ENCODE peak calls at places on chromosomes 1 and 21, in four cellular contexts. C is heart right ventricle, D is lower lobe of right lung, M is HFF-Myc. V is an unnamed sample.

GRCh38 chr1:18954270-18955071 is 2.0 kb downstream of the IFFO2 start:
- DNase-seq in C (no peak), D (no peak), M (no peak), V (no peak)

GRCh38 chr1:60103186-60103585 is 29.6 kb upstream of the C1orf87 start:
- DNase-seq in C (no peak), D (no peak), M (peak; percentile 59), V (peak; percentile 52)

GRCh38 chr1:45802343-45803298 is 791 bp upstream of the MAST2 start:
- DNase-seq in C (peak; percentile 55), D (peak; percentile 79), M (peak; percentile 96), V (peak; percentile 95)

GRCh38 chr1:182495002-182495401 is 45.1 kb downstream of the RGSL1 start:
- DNase-seq in C (no peak), D (no peak), M (no peak), V (no peak)

GRCh38 chr1:161781995-161782394 is 15.9 kb downstream of the ATF6 start:
- DNase-seq in C (no peak), D (no peak), M (no peak), V (no peak)

GRCh38 chr1:167666416-167666815 is 36.4 kb downstream of the RCSD1 start:
- DNase-seq in C (no peak), D (no peak), M (no peak), V (no peak)

GRCh38 chr1:5938068-5938740 is 54.0 kb downstream of the NPHP4 start:
- DNase-seq in C (no peak), D (no peak), M (peak; percentile 14), V (peak; percentile 68)

GRCh38 chr1:20280906-20281305 is 9.8 kb upstream of the VWA5B1 start:
- DNase-seq in C (no peak), D (no peak), M (no peak), V (no peak)

GRCh38 chr1:110572751-110573150 is 33.4 kb downstream of the KCNA2 start:
- DNase-seq in C (no peak), D (no peak), M (no peak), V (no peak)

GRCh38 chr1:39671793-39672550 is at the start of gene NT5C1A:
- DNase-seq in C (peak; percentile 67), D (no peak), M (no peak), V (peak; percentile 43)

GRCh38 chr1:179968994-179969919 is 14.6 kb downstream of the CEP350 start:
- DNase-seq in C (no peak), D (no peak), M (no peak), V (no peak)

GRCh38 chr1:205147191-205147590 is 25.4 kb upstream of the RBBP5 start:
- DNase-seq in C (no peak), D (no peak), M (peak; percentile 25), V (no peak)

GRCh38 chr1:205141236-205142104 is 19.7 kb upstream of the RBBP5 start:
- DNase-seq in C (peak; percentile 31), D (peak; percentile 62), M (peak; percentile 81), V (peak; percentile 89)

GRCh38 chr1:205142105-205142475 is 20.3 kb upstream of the RBBP5 start:
- DNase-seq in C (no peak), D (no peak), M (no peak), V (no peak)

GRCh38 chr1:205144751-205145150 is 23.0 kb upstream of the RBBP5 start:
- DNase-seq in C (no peak), D (no peak), M (peak; percentile 26), V (no peak)

GRCh38 chr1:205144046-205144720 is 22.4 kb upstream of the RBBP5 start:
- DNase-seq in C (no peak), D (no peak), M (no peak), V (no peak)
- H3K4me3 ChIP-seq in C (no peak overlapping the region), D (no peak overlapping the region), M (no peak overlapping the region), V (no peak overlapping the region)

GRCh38 chr1:160129966-160130365 is 14.4 kb downstream of the ATP1A2 start:
- DNase-seq in C (no peak), D (no peak), M (no peak), V (no peak)
- H3K4me3 ChIP-seq in C (no peak overlapping the region), D (no peak overlapping the region), M (no peak overlapping the region), V (no peak overlapping the region)

GRCh38 chr1:3747903-3748302 is 4.3 kb upstream of the CCDC27 start:
- DNase-seq in C (no peak), D (no peak), M (no peak), V (no peak)
- H3K4me3 ChIP-seq in C (peak overlapping the region; percentile 93), D (peak overlapping the region; percentile 78), M (peak overlapping the region; percentile 68), V (no peak overlapping the region)

DNA sequence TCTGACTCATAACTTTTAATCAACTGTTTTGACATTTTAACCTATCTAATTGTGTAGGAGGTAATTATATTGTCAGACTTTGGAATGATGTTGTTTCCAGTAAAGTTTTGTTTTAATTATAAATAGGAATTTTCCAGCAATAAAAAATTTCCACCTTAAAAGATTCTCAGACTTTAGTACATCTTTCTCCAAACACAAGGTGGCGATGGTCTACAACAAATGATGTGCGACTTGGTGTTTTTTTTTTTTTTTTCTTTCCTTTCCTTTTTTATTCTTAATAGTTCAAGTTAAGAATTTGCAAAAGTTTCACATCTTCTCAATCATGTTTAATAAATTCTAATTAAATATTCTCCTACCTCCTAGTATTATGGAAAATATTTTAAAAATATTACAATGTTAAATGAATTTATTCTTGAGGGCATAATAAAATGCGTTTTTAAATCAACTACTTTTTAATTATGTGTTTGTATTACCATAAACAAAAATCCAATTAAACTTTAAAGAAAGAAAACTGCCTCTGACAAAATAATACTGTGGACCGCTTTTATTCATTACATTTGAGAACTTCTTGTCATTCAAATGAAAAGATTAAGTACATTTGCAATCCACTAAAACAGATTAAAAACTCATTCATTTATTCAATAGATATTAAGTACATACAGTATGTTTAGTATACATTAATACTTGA is 4.4 kb upstream of the ADAMTS1 start:
- DNase-seq in C (no peak), D (no peak), M (no peak), V (peak; percentile 85)
- H3K4me3 ChIP-seq in C (no peak overlapping the region), D (no peak overlapping the region), M (no peak overlapping the region), V (no peak overlapping the region)

GRCh38 chr1:1893291-1893985 is 2.6 kb upstream of the GNB1 start:
- DNase-seq in C (no peak), D (no peak), M (no peak), V (no peak)

GRCh38 chr1:1895456-1896333 is 4.8 kb upstream of the GNB1 start:
- DNase-seq in C (no peak), D (no peak), M (no peak), V (no peak)

GRCh38 chr1:1893997-1894353 is 3.1 kb upstream of the GNB1 start:
- DNase-seq in C (no peak), D (no peak), M (no peak), V (no peak)

GRCh38 chr1:1894354-1895049 is 3.6 kb upstream of the GNB1 start:
- DNase-seq in C (peak; percentile 62), D (no peak), M (no peak), V (no peak)

DNA sequence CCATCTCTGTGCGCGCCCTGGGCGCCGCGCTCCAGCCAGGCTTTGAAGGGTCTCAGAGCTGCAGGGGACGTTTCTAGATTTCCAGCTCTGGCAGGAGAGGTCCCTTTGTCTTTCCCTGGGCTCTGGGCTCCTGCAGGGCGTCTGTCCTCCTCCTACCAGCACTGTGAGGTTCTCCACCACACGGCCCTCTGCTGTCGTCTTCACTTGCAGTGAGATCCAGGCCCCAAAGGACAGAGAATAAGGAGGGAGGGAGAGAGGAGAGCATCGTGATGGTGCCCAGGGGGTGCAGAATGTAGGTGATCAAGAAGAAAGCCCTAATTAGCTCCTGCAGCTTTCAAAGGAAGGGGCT is 4.1 kb upstream of the GNB1 start:
- DNase-seq in C (no peak), D (no peak), M (no peak), V (no peak)
- H3K4me3 ChIP-seq in C (no peak overlapping the region), D (no peak overlapping the region), M (no peak overlapping the region), V (no peak overlapping the region)

GRCh38 chr1:187114788-187115187 is 286.0 kb downstream of the PLA2G4A start:
- DNase-seq in C (no peak), D (no peak), M (no peak), V (no peak)

GRCh38 chr1:187110351-187110750 is 281.6 kb downstream of the PLA2G4A start:
- DNase-seq in C (no peak), D (no peak), M (no peak), V (no peak)
- H3K4me3 ChIP-seq in C (no peak overlapping the region), D (no peak overlapping the region), M (no peak overlapping the region), V (no peak overlapping the region)

DNA sequence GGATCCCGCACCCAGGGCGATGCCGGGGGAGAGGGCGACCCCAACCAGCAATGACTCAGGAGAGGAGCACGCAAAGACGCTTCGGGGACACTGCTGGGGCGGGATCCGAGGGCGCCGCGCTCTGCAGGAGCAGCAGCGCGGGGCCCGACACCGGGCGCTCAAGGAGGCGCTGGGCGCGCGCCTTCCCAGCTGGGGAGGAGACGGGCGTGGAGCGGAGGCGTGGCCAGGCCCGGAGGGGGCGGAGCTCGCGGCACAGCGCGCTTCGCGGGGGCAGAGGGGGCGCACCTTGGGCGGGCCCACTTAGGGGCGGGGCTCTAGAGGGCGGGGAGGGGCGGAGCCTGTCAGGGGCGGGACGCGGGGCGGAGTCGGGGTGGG is 369 bp downstream of the SUMO3 start:
- DNase-seq in C (peak; percentile 96), D (peak; percentile 93), M (peak; percentile 58), V (peak; percentile 89)
- H3K4me3 ChIP-seq in C (peak overlapping the region; percentile 76), D (peak overlapping the region; percentile 68), M (peak overlapping the region; percentile 66), V (peak overlapping the region; percentile 74)

GRCh38 chr1:174799136-174799479 is 200.6 kb upstream of the CACYBP start:
- DNase-seq in C (no peak), D (no peak), M (no peak), V (no peak)
- H3K4me3 ChIP-seq in C (peak overlapping the region; percentile 27), D (peak overlapping the region; percentile 66), M (no peak overlapping the region), V (peak overlapping the region; percentile 61)

DNA sequence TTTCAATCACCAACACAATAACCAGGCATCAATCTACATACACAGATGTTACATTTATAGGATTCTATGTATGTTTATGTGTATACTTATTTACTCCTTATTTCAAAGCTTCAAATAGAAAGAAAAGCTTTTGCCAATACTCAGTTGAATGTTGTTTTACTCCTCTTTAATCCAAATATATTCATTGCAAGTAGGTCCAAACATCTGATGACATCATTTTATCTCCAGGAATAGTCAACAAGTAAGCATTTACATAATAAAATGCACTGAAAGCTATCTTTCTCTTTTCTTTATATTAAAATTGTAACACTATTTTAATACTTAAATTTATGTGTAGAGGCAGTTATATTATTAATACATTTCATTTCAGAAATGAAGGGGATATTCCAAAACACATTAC is 380.5 kb downstream of the SMYD3 start:
- DNase-seq in C (no peak), D (no peak), M (no peak), V (no peak)
- H3K4me3 ChIP-seq in C (no peak overlapping the region), D (no peak overlapping the region), M (no peak overlapping the region), V (no peak overlapping the region)

V was measured in SJCRH30.